ENCODE peak calls at places on chromosome 4, in seven cellular contexts. P is heart right ventricle; U is GM23248; J is left lung; O is right lobe of liver; H is CD8-positive, alpha-beta T cell; Q is NT2/D1. W is an unnamed sample. For H3K36me3, the result is how much of the 10 kb centered on the place peaks cover.

GRCh38 chr4:54902261-54902660 is 223.1 kb downstream of the KDR start:
- DNase-seq in O (no peak), U (peak), J (no peak), P (no peak), H (no peak), Q (no peak), W (no peak)

GRCh38 chr4:147843162-147843561 is 111.3 kb downstream of the ARHGAP10 start:
- DNase-seq in J (no peak), Q (no peak), U (no peak), O (no peak), P (no peak), H (no peak), W (no peak)

GRCh38 chr4:80197132-80197573 is at the start of gene PRDM8:
- DNase-seq in H (no peak), J (no peak), O (no peak), Q (no peak), P (no peak), U (peak), W (no peak)

GRCh38 chr4:111945014-111945413 is 200.2 kb upstream of the FAM241A start:
- DNase-seq in J (no peak), H (no peak), O (no peak), U (peak), P (no peak), Q (no peak), W (no peak)

GRCh38 chr4:8920969-8921368 is 49.3 kb upstream of the HMX1 start:
- DNase-seq in O (no peak), J (no peak), H (no peak), P (no peak), Q (no peak), U (no peak), W (no peak)

GRCh38 chr4:4470208-4470607 is 71.6 kb downstream of the STX18 start:
- DNase-seq in O (no peak), Q (no peak), P (no peak), U (peak), J (no peak), H (no peak), W (no peak)

GRCh38 chr4:173520921-173521473 is 9.0 kb downstream of the HAND2 start:
- DNase-seq in H (no peak), U (peak), Q (no peak), J (no peak), P (no peak), O (no peak), W (no peak)

GRCh38 chr4:74555843-74556242 is 110.9 kb downstream of the AREG start:
- DNase-seq in O (no peak), U (no peak), H (no peak), Q (no peak), P (no peak), J (no peak), W (no peak)

GRCh38 chr4:129239088-129239487 is 143.1 kb downstream of the C4orf33 start:
- DNase-seq in P (peak), H (no peak), J (no peak), U (peak), O (peak), Q (no peak), W (no peak)

GRCh38 chr4:119627267-119628190 is 1.1 kb downstream of the PDE5A start:
- DNase-seq in O (peak), J (peak), U (peak), H (peak), Q (peak), P (peak), W (peak)

GRCh38 chr4:185357220-185357619 is 38.5 kb downstream of the LRP2BP start:
- DNase-seq in H (no peak), O (no peak), Q (no peak), U (peak), J (no peak), P (no peak), W (no peak)

GRCh38 chr4:53432528-53433424 is 55.3 kb downstream of the FIP1L1 start:
- DNase-seq in H (no peak), P (no peak), O (no peak), Q (no peak), J (no peak), U (no peak), W (no peak)
- H3K36me3 ChIP-seq in H (under half), P (half or more), O (under half), Q (under half), J (under half), U (under half), W (under half)

DNA sequence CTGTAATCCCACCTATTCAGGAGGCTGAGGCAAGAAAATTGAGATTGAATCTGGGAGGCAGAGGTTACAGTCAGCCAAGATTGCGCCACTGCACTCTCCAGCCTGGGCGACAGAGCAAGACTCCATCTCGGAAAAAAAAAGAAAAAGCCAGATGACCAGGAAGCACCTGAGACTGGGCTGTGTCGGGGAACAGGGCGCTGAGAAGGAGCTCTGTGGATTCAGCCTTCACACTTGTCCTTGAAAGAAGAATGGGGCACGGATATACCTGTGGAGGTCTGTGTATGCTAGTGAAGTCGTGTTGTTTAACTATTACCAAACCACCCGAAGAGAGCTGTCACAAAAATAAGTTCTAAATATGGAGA is 39.3 kb upstream of the TADA2B start:
- DNase-seq in P (no peak), J (no peak), Q (no peak), U (no peak), O (no peak), H (no peak), W (no peak)
- H3K36me3 ChIP-seq in P (half or more), J (under half), Q (half or more), U (under half), O (half or more), H (under half), W (under half)

GRCh38 chr4:98899277-98899676 is 29.7 kb downstream of the EIF4E start:
- DNase-seq in O (no peak), Q (no peak), U (no peak), J (no peak), P (no peak), H (no peak), W (no peak)
- H3K36me3 ChIP-seq in O (under half), Q (under half), U (under half), J (under half), P (half or more), H (under half), W (under half)

DNA sequence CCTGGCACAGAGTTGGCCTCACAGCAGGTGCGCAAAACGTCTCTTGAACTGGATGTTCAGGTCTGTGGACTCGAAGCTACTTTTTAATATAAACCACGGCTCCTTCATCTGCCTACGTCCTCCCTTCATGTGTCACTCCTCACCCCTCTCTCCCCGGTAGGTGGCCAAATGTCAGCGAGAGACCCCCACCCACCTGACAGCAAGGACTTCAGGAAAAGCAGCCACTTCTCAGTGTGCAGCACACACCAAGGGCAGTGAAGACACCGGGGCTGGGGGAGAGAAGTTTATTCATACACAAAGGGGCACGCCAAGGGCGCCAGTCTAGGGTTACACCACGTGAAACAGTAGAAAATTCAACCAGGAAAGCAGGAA is 181.2 kb downstream of the AFAP1 start:
- DNase-seq in Q (no peak), P (no peak), O (peak), J (no peak), U (no peak), H (no peak), W (no peak)
- H3K36me3 ChIP-seq in Q (under half), P (under half), O (under half), J (under half), U (half or more), H (under half), W (under half)

GRCh38 chr4:877502-877901 is 51.6 kb upstream of the CPLX1 start:
- DNase-seq in J (no peak), O (no peak), U (no peak), H (no peak), P (no peak), Q (no peak), W (no peak)
- H3K36me3 ChIP-seq in J (under half), O (half or more), U (under half), H (under half), P (half or more), Q (half or more), W (under half)

GRCh38 chr4:25834411-25835107 is 28.2 kb downstream of the SEL1L3 start:
- DNase-seq in Q (no peak), O (no peak), U (no peak), P (no peak), J (no peak), H (no peak), W (no peak)

GRCh38 chr4:25827373-25827772 is 35.4 kb downstream of the SEL1L3 start:
- DNase-seq in P (no peak), J (no peak), H (no peak), Q (no peak), O (no peak), U (no peak), W (no peak)

GRCh38 chr4:25827897-25828296 is 34.9 kb downstream of the SEL1L3 start:
- DNase-seq in U (no peak), Q (no peak), H (no peak), P (no peak), O (no peak), J (no peak), W (no peak)

GRCh38 chr4:25826074-25826752 is 36.6 kb downstream of the SEL1L3 start:
- DNase-seq in J (no peak), O (no peak), U (no peak), Q (no peak), P (no peak), H (no peak), W (no peak)

DNA sequence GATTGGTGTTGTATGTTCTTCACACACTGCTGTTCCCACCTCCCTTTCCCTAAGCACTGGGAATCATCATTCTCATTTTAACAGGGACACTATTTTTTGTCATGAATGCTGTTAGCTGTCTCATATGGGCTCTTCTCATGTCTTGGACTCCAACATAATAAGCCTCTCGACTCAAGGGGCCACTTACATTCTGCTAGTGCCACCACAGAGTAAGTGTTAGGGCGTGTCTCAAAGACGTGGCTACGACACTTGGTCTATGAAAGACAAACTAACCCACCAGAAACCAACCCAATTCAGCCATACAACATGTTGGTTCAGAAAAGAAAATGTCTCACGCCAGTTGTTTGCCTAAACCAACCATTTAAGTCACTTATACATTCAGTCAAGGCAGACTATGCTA is 32.2 kb downstream of the SEL1L3 start:
- DNase-seq in H (no peak), P (no peak), U (no peak), J (no peak), Q (no peak), O (no peak), W (no peak)
- H3K36me3 ChIP-seq in H (under half), P (under half), U (under half), J (under half), Q (under half), O (under half), W (under half)

GRCh38 chr4:82890913-82891727 is at the start of gene SEC31A:
- DNase-seq in J (peak), Q (peak), H (peak), U (peak), P (peak), O (peak), W (peak)

GRCh38 chr4:82893942-82894341 is 3.0 kb upstream of the SEC31A start:
- DNase-seq in J (no peak), P (no peak), Q (no peak), H (no peak), O (no peak), U (peak), W (no peak)

GRCh38 chr4:82891728-82892466 is 944 bp upstream of the SEC31A start:
- DNase-seq in U (peak), J (no peak), P (no peak), H (no peak), Q (no peak), O (no peak), W (no peak)

GRCh38 chr4:82890602-82890912 is 396 bp downstream of the SEC31A start:
- DNase-seq in Q (no peak), P (no peak), O (no peak), U (no peak), H (no peak), J (no peak), W (no peak)

DNA sequence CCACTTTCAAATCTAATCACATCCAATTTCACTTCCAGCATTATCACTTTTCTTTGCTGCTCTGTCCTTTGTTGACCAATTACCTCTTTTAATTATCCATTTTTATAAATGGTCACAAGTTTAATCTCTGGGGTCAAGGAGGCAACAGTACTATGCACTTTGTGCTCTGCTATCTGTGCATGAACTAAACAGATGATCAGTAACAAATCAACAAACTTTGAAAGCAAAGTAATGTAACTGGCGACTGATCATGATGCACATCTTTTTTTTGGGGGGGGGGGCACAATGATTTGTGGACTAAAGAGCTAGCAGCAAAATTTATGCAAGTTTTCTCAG is 1.5 kb upstream of the SEC31A start:
- DNase-seq in U (no peak), P (no peak), Q (no peak), J (no peak), O (no peak), H (no peak), W (no peak)
- H3K36me3 ChIP-seq in U (under half), P (under half), Q (half or more), J (under half), O (under half), H (under half), W (under half)

DNA sequence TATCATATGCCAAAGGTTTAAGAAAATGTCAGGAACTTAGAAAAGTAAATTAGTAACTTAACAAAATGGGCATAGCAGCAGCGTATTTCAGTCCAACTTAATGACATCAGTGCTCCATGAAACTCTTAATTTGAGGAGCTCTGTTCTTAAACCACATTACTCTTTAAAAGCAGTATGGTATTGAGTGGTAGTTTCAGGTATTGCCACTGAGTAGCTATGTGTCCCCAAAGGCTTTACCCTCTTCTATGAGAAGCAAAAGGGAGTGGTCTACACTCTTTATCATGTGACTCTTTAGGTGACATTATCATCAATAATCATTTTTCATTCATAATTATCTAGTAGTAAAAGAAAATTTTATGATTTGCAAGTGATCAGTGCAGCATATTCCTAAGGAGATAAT is 158.3 kb downstream of the STIM2 start:
- DNase-seq in Q (no peak), P (no peak), J (no peak), H (no peak), O (no peak), U (no peak), W (no peak)
- H3K36me3 ChIP-seq in Q (under half), P (half or more), J (under half), H (under half), O (under half), U (under half), W (under half)

GRCh38 chr4:56480691-56481090 is 13.3 kb downstream of the SRP72 start:
- DNase-seq in P (no peak), J (no peak), Q (no peak), H (no peak), U (no peak), O (no peak), W (no peak)
- H3K36me3 ChIP-seq in P (half or more), J (under half), Q (half or more), H (under half), U (half or more), O (half or more), W (under half)

W was measured in mucosa of descending colon.